ENCODE peak calls at places on chromosomes 16 and 17, in five cellular contexts. F is esophagus muscularis mucosa, S is A549, I is heart left ventricle, R is left lung. Z is an unnamed sample.
A peak's percentile ranks its signal among the peaks of the same experiment; 100 is the strongest.

GRCh38 chr17:64783556-64784352 is 121.6 kb upstream of the SMURF2 start:
- DNase-seq in F (no peak), S (no peak), I (no peak), R (no peak), Z (no peak)

GRCh38 chr16:22623351-22623781 is 112.7 kb downstream of the NPIPB5 start:
- DNase-seq in F (no peak), S (no peak), I (no peak), R (no peak), Z (no peak)

GRCh38 chr17:47363171-47363570 is 39.4 kb downstream of the EFCAB13 start:
- DNase-seq in F (no peak), S (no peak), I (no peak), R (no peak), Z (no peak)

GRCh38 chr16:55912022-55912421 is 36.8 kb upstream of the CES5A start:
- DNase-seq in F (no peak), S (no peak), I (no peak), R (no peak), Z (no peak)

GRCh38 chr17:56144205-56144604 is 9.1 kb upstream of the ANKFN1 start:
- DNase-seq in F (no peak), S (no peak), I (no peak), R (no peak), Z (no peak)

GRCh38 chr17:10772425-10773380 is 31.2 kb downstream of the TMEM238L start:
- DNase-seq in F (no peak), S (peak; percentile 64), I (no peak), R (no peak), Z (no peak)

GRCh38 chr16:29779474-29779873 is 1.4 kb downstream of the ZG16 start:
- DNase-seq in F (no peak), S (peak; percentile 51), I (no peak), R (no peak), Z (no peak)

GRCh38 chr16:52090080-52090479 is 456.9 kb downstream of the TOX3 start:
- DNase-seq in F (no peak), S (no peak), I (no peak), R (no peak), Z (no peak)

GRCh38 chr16:77062878-77063566 is 128.0 kb upstream of the MON1B start:
- DNase-seq in F (no peak), S (no peak), I (no peak), R (no peak), Z (no peak)

GRCh38 chr17:3794890-3795757 is 5.9 kb downstream of the ITGAE start:
- DNase-seq in F (no peak), S (peak; percentile 66), I (no peak), R (no peak), Z (no peak)

GRCh38 chr17:65409381-65409780 is 152.1 kb downstream of the AXIN2 start:
- DNase-seq in F (no peak), S (no peak), I (no peak), R (no peak), Z (no peak)

GRCh38 chr17:74183411-74183810 is 20.1 kb upstream of the RPL38 start:
- DNase-seq in F (no peak), S (no peak), I (no peak), R (no peak), Z (no peak)

GRCh38 chr16:75938818-75939217 is 212.5 kb upstream of the CPHXL start:
- DNase-seq in F (no peak), S (no peak), I (no peak), R (no peak), Z (no peak)

GRCh38 chr17:76273435-76273921 is 8.3 kb downstream of the UBALD2 start:
- DNase-seq in F (no peak), S (no peak), I (no peak), R (no peak), Z (no peak)

GRCh38 chr17:17722906-17723353 is 41.7 kb downstream of the RAI1 start:
- DNase-seq in F (no peak), S (no peak), I (no peak), R (no peak), Z (no peak)

GRCh38 chr17:77942111-77942988 is 16.2 kb upstream of the TNRC6C start:
- DNase-seq in F (no peak), S (no peak), I (no peak), R (no peak), Z (no peak)

GRCh38 chr16:23823475-23824407 is 12.0 kb upstream of the PRKCB start:
- DNase-seq in F (no peak), S (no peak), I (no peak), R (no peak), Z (no peak)

GRCh38 chr16:15597822-15598647 is 44.9 kb downstream of the MARF1 start:
- DNase-seq in F (no peak), S (no peak), I (no peak), R (no peak), Z (no peak)

GRCh38 chr17:33234930-33235685 is 58.0 kb downstream of the ASIC2 start:
- DNase-seq in F (no peak), S (peak; percentile 66), I (peak; percentile 73), R (peak; percentile 78), Z (no peak)

GRCh38 chr17:16013943-16014407 is 14.4 kb downstream of the TTC19 start:
- DNase-seq in F (no peak), S (peak; percentile 78), I (no peak), R (no peak), Z (no peak)

GRCh38 chr16:17748005-17748719 is 277.4 kb upstream of the XYLT1 start:
- DNase-seq in F (no peak), S (no peak), I (no peak), R (no peak), Z (no peak)

GRCh38 chr17:48002208-48002919 is 31.5 kb downstream of the CDK5RAP3 start:
- DNase-seq in F (no peak), S (peak; percentile 56), I (no peak), R (no peak), Z (no peak)

GRCh38 chr17:16933317-16934132 is 38.4 kb downstream of the TNFRSF13B start:
- DNase-seq in F (no peak), S (no peak), I (no peak), R (peak; percentile 10), Z (no peak)

GRCh38 chr17:8588877-8589276 is 41.6 kb downstream of the MYH10 start:
- DNase-seq in F (no peak), S (no peak), I (no peak), R (no peak), Z (no peak)

GRCh38 chr16:71409038-71409775 is 32.6 kb downstream of the TLE7 start:
- DNase-seq in F (no peak), S (no peak), I (no peak), R (no peak), Z (no peak)

GRCh38 chr17:27627514-27627913 is 3.5 kb upstream of the LGALS9 start:
- DNase-seq in F (no peak), S (no peak), I (no peak), R (no peak), Z (no peak)

GRCh38 chr17:33603794-33604193 is 310.7 kb upstream of the ASIC2 start:
- DNase-seq in F (no peak), S (no peak), I (no peak), R (no peak), Z (no peak)

GRCh38 chr17:73343168-73343634 is 31.4 kb upstream of the CDC42EP4 start:
- DNase-seq in F (no peak), S (no peak), I (peak; percentile 80), R (peak; percentile 62), Z (no peak)

GRCh38 chr17:17106716-17107115 is 64.5 kb downstream of the MPRIP start:
- DNase-seq in F (no peak), S (no peak), I (no peak), R (no peak), Z (no peak)

GRCh38 chr17:1590031-1590746 is 27.6 kb upstream of the PITPNA start:
- DNase-seq in F (no peak), S (peak; percentile 90), I (peak; percentile 82), R (peak; percentile 80), Z (no peak)

GRCh38 chr16:88469615-88470395 is 16.7 kb downstream of the ZFPM1 start:
- DNase-seq in F (no peak), S (no peak), I (no peak), R (no peak), Z (peak; percentile 40)

GRCh38 chr16:86910146-86910805 is 331.9 kb downstream of the FOXL1 start:
- DNase-seq in F (no peak), S (no peak), I (no peak), R (no peak), Z (no peak)

GRCh38 chr16:11497329-11497805 is 89.4 kb downstream of the LITAF start:
- DNase-seq in F (peak; percentile 93), S (peak; percentile 92), I (peak; percentile 92), R (peak; percentile 88), Z (no peak)
- H3K27ac ChIP-seq in F (peak overlapping the region; percentile 73), S (peak overlapping the region; percentile 88), I (peak overlapping the region; percentile 76), R (peak overlapping the region; percentile 75), Z (no peak overlapping the region)

GRCh38 chr16:64626771-64627170 is 495.1 kb downstream of the CDH11 start:
- DNase-seq in F (no peak), S (no peak), I (no peak), R (no peak), Z (no peak)
- H3K9me3 ChIP-seq in F (no peaks in the 10 kb centered on the region), S (no peaks in the 10 kb centered on the region), I (no peaks in the 10 kb centered on the region), R (no peaks in the 10 kb centered on the region), Z (peaks cover 20% of the 10 kb centered on the region)

GRCh38 chr17:28888832-28889231 is 8.7 kb downstream of the FLOT2 start:
- DNase-seq in F (no peak), S (no peak), I (peak; percentile 26), R (no peak), Z (no peak)

GRCh38 chr17:28885951-28886350 is 11.6 kb downstream of the FLOT2 start:
- DNase-seq in F (no peak), S (no peak), I (no peak), R (no peak), Z (no peak)

GRCh38 chr17:28885363-28885762 is 12.2 kb downstream of the FLOT2 start:
- DNase-seq in F (no peak), S (no peak), I (no peak), R (no peak), Z (no peak)

GRCh38 chr17:28889996-28890395 is 7.5 kb downstream of the FLOT2 start:
- DNase-seq in F (no peak), S (no peak), I (peak; percentile 3), R (no peak), Z (no peak)

DNA sequence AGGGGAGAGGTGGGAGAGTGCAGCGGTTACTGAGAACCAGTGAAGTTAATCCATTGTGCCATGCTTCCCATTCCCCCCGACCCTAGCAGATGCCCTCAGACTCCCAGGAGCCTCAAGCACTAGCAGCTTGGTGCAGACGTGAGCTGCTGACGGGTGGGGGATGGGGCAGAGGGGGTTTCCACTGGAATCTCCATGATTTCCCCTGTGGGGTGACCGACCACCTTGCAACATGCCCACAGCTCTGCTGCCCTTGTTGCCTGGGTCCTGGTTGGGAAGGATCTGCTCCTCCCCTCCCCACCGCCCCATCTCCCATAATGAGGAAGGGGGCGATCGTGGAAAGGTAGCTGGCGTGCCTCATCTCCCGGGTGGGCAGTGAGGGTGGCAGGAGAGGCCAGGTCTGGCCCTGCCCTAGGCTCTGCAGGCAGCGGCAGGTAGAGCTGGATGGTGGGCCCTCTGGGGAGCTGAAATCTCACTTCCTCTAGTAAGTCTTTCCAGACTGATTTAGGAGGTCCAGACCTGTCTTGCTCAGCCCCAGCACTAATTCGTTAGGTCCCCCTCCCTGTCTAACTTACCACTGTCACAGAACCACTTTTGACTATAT is 9.6 kb downstream of the FLOT2 start:
- DNase-seq in F (no peak), S (no peak), I (peak; percentile 11), R (no peak), Z (no peak)
- TF ChIP-seq CTCF in F (no peak), S (no peak), I (no peak), R (no peak), Z (no peak)

DNA sequence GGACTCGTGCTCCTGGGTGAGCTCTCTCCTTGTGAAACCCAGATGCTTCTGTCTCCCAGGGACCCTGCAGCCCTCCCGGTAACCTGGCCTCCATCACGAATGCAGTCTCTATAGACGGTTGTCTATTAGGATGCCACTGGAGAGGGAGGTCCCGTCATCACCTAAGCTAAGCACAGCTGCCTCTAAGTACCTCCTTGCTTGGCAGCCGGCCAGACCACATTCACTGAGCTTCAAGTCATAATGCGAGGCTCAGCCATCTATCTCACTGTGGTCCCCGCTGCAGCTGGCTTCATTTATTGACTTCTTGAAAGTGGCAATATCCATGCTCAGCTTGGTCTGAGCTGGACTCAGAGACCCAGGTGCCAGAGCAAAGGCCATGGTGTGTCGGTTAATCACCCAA is 74.5 kb upstream of the HSBP1 start:
- DNase-seq in F (no peak), S (no peak), I (no peak), R (no peak), Z (no peak)
- H3K27ac ChIP-seq in F (no peak overlapping the region), S (no peak overlapping the region), I (no peak overlapping the region), R (no peak overlapping the region), Z (no peak overlapping the region)